ENCODE peak calls at places on chromosomes 4 and X, in six cellular contexts. D is IMR-90, Q is psoas muscle, K is upper lobe of right lung, L is heart right ventricle, P is esophagus squamous epithelium. E is an unnamed sample.

GRCh38 chr4:123741906-123742305 is 345.3 kb downstream of the SPRY1 start:
- DNase-seq in K (no peak), Q (no peak), D (peak; percentile 4), P (no peak), L (no peak), E (no peak)

GRCh38 chrX:109856974-109857373 is 123.9 kb upstream of the ACSL4 start:
- DNase-seq in L (no peak), P (no peak), Q (no peak), D (peak; percentile 34), K (no peak), E (no peak)

GRCh38 chr4:26609868-26610267 is 26.0 kb downstream of the TBC1D19 start:
- DNase-seq in Q (no peak), L (no peak), P (no peak), K (no peak), D (no peak), E (no peak)

GRCh38 chr4:82372502-82372873 is 1.3 kb downstream of the HNRNPD start:
- DNase-seq in D (peak; percentile 22), Q (no peak), L (no peak), P (no peak), K (no peak), E (no peak)

GRCh38 chrX:70172226-70172625 is 5.1 kb upstream of the DGAT2L6 start:
- DNase-seq in K (no peak), P (no peak), L (no peak), Q (no peak), D (peak; percentile 29), E (no peak)

GRCh38 chr4:11729548-11729947 is 300.9 kb upstream of the HS3ST1 start:
- DNase-seq in L (no peak), Q (no peak), K (no peak), D (peak; percentile 56), P (no peak), E (no peak)

GRCh38 chr4:3451956-3452355 is 10.2 kb downstream of the HGFAC start:
- DNase-seq in P (no peak), L (no peak), K (no peak), D (peak; percentile 79), Q (no peak), E (no peak)

GRCh38 chr4:81453024-81453423 is 18.7 kb downstream of the RASGEF1B start:
- DNase-seq in P (no peak), D (no peak), Q (no peak), K (no peak), L (no peak), E (no peak)

GRCh38 chrX:104668550-104668949 is 102.6 kb downstream of the IL1RAPL2 start:
- DNase-seq in P (no peak), L (no peak), D (peak; percentile 1), K (no peak), Q (no peak), E (no peak)

GRCh38 chrX:136588060-136588459 is 56.0 kb downstream of the VGLL1 start:
- DNase-seq in K (no peak), D (no peak), Q (no peak), P (no peak), L (no peak), E (no peak)

GRCh38 chrX:140701480-140701879 is 8.1 kb upstream of the LINC00632 start:
- DNase-seq in Q (no peak), K (no peak), D (peak; percentile 37), P (no peak), L (no peak), E (no peak)

GRCh38 chr4:2793578-2793919 is 664 bp downstream of the SH3BP2 start:
- DNase-seq in P (no peak), Q (peak; percentile 58), D (peak; percentile 57), L (peak; percentile 55), K (peak; percentile 84), E (peak; percentile 21)

GRCh38 chrX:49277520-49277799 is 7.9 kb downstream of the PPP1R3F start:
- DNase-seq in L (no peak), D (no peak), Q (no peak), P (no peak), K (no peak), E (no peak)
- H3K9me3 ChIP-seq in L (no peaks in the 10 kb centered on the region), D (no peaks in the 10 kb centered on the region), Q (no peaks in the 10 kb centered on the region), P (no peaks in the 10 kb centered on the region), K (no peaks in the 10 kb centered on the region), E (no peaks in the 10 kb centered on the region)

GRCh38 chr4:144655491-144655890 is 9.5 kb downstream of the HHIP start:
- DNase-seq in D (peak; percentile 74), K (no peak), Q (no peak), L (no peak), P (no peak), E (no peak)
- H3K9me3 ChIP-seq in D (no peaks in the 10 kb centered on the region), K (no peaks in the 10 kb centered on the region), Q (no peaks in the 10 kb centered on the region), L (no peaks in the 10 kb centered on the region), P (no peaks in the 10 kb centered on the region), E (no peaks in the 10 kb centered on the region)

GRCh38 chr4:33685939-33686338 is 2558.4 kb downstream of the ARAP2 start:
- DNase-seq in D (no peak), Q (no peak), P (no peak), L (no peak), K (no peak), E (no peak)
- H3K9me3 ChIP-seq in D (peaks cover 2% of the 10 kb centered on the region), Q (peaks cover 6% of the 10 kb centered on the region), P (no peaks in the 10 kb centered on the region), L (no peaks in the 10 kb centered on the region), K (no peaks in the 10 kb centered on the region), E (no peaks in the 10 kb centered on the region)

GRCh38 chrX:434946-435345 is 48.2 kb upstream of the PPP2R3B start:
- DNase-seq in D (no peak), Q (no peak), L (no peak), K (peak; percentile 23), P (no peak), E (no peak)
- H3K9me3 ChIP-seq in D (peaks cover 3% of the 10 kb centered on the region), Q (no peaks in the 10 kb centered on the region), L (no peaks in the 10 kb centered on the region), K (no peaks in the 10 kb centered on the region), P (no peaks in the 10 kb centered on the region), E (no peaks in the 10 kb centered on the region)

DNA sequence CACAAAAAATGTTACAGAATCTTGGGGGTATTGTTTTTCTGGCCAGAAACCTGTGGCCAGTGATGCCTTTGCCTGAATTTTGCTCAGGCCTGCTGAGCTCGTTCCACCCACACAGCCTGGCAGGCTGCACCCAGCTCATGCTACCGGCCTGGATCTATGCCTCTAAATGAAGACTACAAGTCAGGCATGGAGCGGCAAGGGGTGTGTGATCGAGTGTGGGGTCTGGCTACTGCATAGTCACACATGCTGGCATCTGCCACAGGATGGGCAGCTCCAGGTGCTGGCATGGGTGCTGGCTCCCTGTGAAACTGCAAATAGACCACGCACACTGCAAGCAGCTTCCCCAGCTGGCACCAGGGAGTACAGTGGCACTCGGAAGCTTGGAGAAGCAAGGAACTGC is 323.1 kb upstream of the POU3F4 start:
- DNase-seq in K (no peak), Q (no peak), L (no peak), D (no peak), P (no peak), E (no peak)
- H3K9me3 ChIP-seq in K (no peaks in the 10 kb centered on the region), Q (no peaks in the 10 kb centered on the region), L (no peaks in the 10 kb centered on the region), D (peaks cover 4% of the 10 kb centered on the region), P (no peaks in the 10 kb centered on the region), E (no peaks in the 10 kb centered on the region)